ENCODE peak calls at places on chromosomes 3 and 15, in six cellular contexts. X is sigmoid colon, G is uterus, Z is HepG2, W is brain microvascular endothelial cell, L is keratinocyte. B is an unnamed sample.

GRCh38 chr3:62169871-62170660 is 203.3 kb downstream of the FEZF2 start:
- DNase-seq in W (peak), X (no peak), Z (no peak), G (no peak), L (no peak), B (no peak)

GRCh38 chr3:40766396-40766795 is 241.6 kb downstream of the ZNF621 start:
- DNase-seq in Z (no peak), W (no peak), G (no peak), L (no peak), X (no peak), B (no peak)

GRCh38 chr15:92315595-92316211 is 78.0 kb upstream of the ST8SIA2 start:
- DNase-seq in G (no peak), X (no peak), W (no peak), Z (no peak), L (no peak), B (no peak)

GRCh38 chr15:58362262-58362922 is 69.4 kb upstream of the LIPC start:
- DNase-seq in X (no peak), L (no peak), Z (no peak), G (no peak), W (no peak), B (no peak)

GRCh38 chr3:133428552-133428951 is 28.7 kb downstream of the BFSP2 start:
- DNase-seq in G (no peak), W (no peak), Z (no peak), L (no peak), X (no peak), B (no peak)

GRCh38 chr3:52195823-52196331 is 2.1 kb upstream of the ALAS1 start:
- DNase-seq in G (no peak), L (no peak), W (no peak), Z (peak), X (no peak), B (no peak)

GRCh38 chr3:63896332-63897034 is 15.7 kb downstream of the SCAANT1 start:
- DNase-seq in X (no peak), Z (no peak), G (no peak), L (no peak), W (no peak), B (no peak)

GRCh38 chr3:192957441-192957951 is 39.8 kb upstream of the MB21D2 start:
- DNase-seq in W (peak), G (peak), L (no peak), X (peak), Z (no peak), B (peak)

GRCh38 chr15:93985925-93986324 is 245.4 kb upstream of the MCTP2 start:
- DNase-seq in L (no peak), Z (no peak), G (no peak), X (no peak), W (no peak), B (no peak)

GRCh38 chr15:31367730-31368344 is 41.2 kb downstream of the KLF13 start:
- DNase-seq in X (no peak), Z (no peak), G (no peak), L (no peak), W (no peak), B (no peak)

GRCh38 chr3:122918576-122919290 is 108.8 kb downstream of the SEMA5B start:
- DNase-seq in W (peak), L (no peak), X (no peak), G (no peak), Z (no peak), B (no peak)

DNA sequence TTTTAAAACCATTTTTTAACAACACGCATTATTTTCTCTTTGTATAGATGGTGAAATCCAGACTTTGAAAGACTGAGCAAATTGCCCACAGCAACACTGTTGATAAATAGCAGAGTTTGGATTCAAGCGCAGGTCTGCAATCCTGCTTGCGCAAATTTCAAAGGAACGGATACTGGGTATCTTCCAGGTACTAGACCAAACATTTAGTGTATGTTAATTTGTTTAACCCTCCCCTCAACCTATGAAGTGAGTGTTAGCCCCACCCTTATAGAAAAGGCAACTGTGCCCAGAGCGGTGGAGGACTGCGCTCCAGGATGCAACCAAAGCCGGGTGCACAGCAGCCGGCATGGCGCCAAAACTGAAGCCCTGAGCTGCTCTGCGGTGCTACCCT is 103.8 kb downstream of the CPN2 start:
- DNase-seq in G (no peak), Z (no peak), X (no peak), W (no peak), L (no peak), B (no peak)
- H3K27ac ChIP-seq in G (no peak), Z (peak), X (no peak), W (no peak), L (no peak), B (no peak)

DNA sequence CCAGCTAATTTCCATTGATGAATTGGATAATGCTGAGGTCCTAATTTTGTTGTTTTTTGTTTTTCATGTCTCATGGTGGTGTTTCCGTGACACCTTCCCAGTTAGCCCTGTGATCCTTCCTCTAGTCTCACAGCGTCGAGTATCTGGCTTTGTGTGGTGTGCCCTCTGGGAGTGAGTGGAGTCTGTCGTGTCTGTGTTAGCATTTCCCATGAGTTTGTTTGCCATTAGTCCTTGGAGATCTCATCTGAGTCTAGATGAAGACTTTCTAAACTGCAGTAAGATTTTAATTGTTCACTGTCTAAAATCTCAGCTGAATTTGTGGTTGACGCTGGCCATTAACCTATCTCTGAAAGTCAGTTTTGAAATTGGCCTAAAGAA is 224.2 kb downstream of the ITPR1 start:
- DNase-seq in W (no peak), L (no peak), Z (no peak), G (no peak), X (no peak), B (no peak)
- H3K27ac ChIP-seq in W (peak), L (no peak), Z (no peak), G (peak), X (peak), B (no peak)

GRCh38 chr3:152331018-152331541 is 62.4 kb downstream of the MBNL1 start:
- DNase-seq in L (peak), Z (peak), W (peak), X (no peak), G (no peak), B (peak)
- H3K27ac ChIP-seq in L (peak), Z (no peak), W (peak), X (peak), G (peak), B (peak)

DNA sequence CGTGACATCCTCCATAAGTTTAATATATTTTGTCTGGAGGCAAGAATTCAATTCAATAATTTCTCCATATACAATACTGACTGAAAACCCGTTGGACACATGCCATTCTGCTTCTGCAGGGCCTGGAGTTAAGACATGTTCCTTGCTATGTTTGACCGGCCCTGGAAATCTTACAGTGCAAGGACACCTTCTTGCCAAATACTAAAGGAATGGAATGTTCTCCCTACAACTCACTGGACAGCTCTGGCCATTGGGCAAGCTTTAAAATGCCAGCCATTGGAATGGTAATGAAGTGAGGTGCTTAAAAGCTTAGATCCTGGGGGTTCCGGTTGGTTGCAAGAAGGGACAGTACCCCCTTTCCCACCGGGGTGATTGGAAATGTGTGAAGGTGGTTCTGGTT is 329.8 kb upstream of the PROK2 start:
- DNase-seq in W (no peak), G (no peak), L (no peak), Z (no peak), X (no peak), B (no peak)
- H3K27ac ChIP-seq in W (no peak), G (no peak), L (no peak), Z (no peak), X (peak), B (no peak)

GRCh38 chr3:98918586-98918985 is 17.1 kb upstream of the DCBLD2 start:
- DNase-seq in X (no peak), L (no peak), G (no peak), W (no peak), Z (no peak), B (no peak)
- H3K27ac ChIP-seq in X (no peak), L (no peak), G (no peak), W (peak), Z (no peak), B (peak)

GRCh38 chr15:100309109-100309983 is 32.4 kb downstream of the ADAMTS17 start:
- DNase-seq in X (no peak), G (no peak), L (no peak), W (no peak), Z (no peak), B (no peak)
- H3K27ac ChIP-seq in X (peak), G (peak), L (no peak), W (no peak), Z (no peak), B (no peak)

GRCh38 chr15:81323944-81324881 is at the start of gene STARD5:
- DNase-seq in W (peak), G (peak), L (peak), X (peak), Z (peak), B (peak)

GRCh38 chr15:81321667-81322066 is 2.3 kb downstream of the STARD5 start:
- DNase-seq in Z (no peak), G (no peak), X (no peak), W (no peak), L (no peak), B (no peak)

GRCh38 chr15:81326466-81327212 is 2.7 kb upstream of the STARD5 start:
- DNase-seq in G (no peak), W (no peak), L (no peak), Z (no peak), X (no peak), B (no peak)

GRCh38 chr15:81322708-81323253 is 1.2 kb downstream of the STARD5 start:
- DNase-seq in X (no peak), G (no peak), Z (no peak), L (no peak), W (no peak), B (no peak)

GRCh38 chr15:81323559-81323943 is 390 bp downstream of the STARD5 start:
- DNase-seq in Z (peak), W (no peak), X (no peak), L (no peak), G (no peak), B (no peak)
- H3K27ac ChIP-seq in Z (peak), W (peak), X (peak), L (peak), G (peak), B (peak)

GRCh38 chr15:40749151-40749630 is 5.9 kb downstream of the RMDN3 start:
- DNase-seq in X (no peak), G (no peak), Z (no peak), W (no peak), L (no peak), B (no peak)

GRCh38 chr15:40747685-40748631 is 7.1 kb downstream of the RMDN3 start:
- DNase-seq in W (no peak), Z (no peak), G (no peak), X (no peak), L (no peak), B (no peak)

GRCh38 chr15:40754883-40755815 is at the start of gene RMDN3:
- DNase-seq in Z (peak), X (peak), W (peak), L (no peak), G (peak), B (peak)

GRCh38 chr15:40754574-40754882 is 526 bp downstream of the RMDN3 start:
- DNase-seq in X (no peak), W (no peak), Z (no peak), L (no peak), G (no peak), B (no peak)

GRCh38 chr15:40751745-40752144 is 3.3 kb downstream of the RMDN3 start:
- DNase-seq in W (no peak), L (no peak), G (no peak), X (no peak), Z (no peak), B (no peak)
- H3K27ac ChIP-seq in W (no peak), L (no peak), G (no peak), X (no peak), Z (no peak), B (no peak)

B was measured in epithelial cell of prostate.